ENCODE peak calls at places on chromosomes 7 and 10, in seven cellular contexts. N, O, M, E, W, F and A are unnamed samples.

GRCh38 chr7:23944131-23944530 is 234.1 kb downstream of the STK31 start:
- DNase-seq in N (no peak), O (no peak), M (no peak), E (no peak), W (no peak), F (no peak), A (no peak)

GRCh38 chr7:78673272-78673671 is 780.2 kb downstream of the MAGI2 start:
- DNase-seq in N (no peak), O (no peak), M (no peak), E (no peak), W (no peak), F (no peak), A (no peak)

GRCh38 chr7:18873674-18874341 is 243.6 kb downstream of the TWIST1 start:
- DNase-seq in N (no peak), O (no peak), M (no peak), E (peak; percentile 19), W (no peak), F (no peak), A (peak; percentile 44)

GRCh38 chr7:152894295-152895170 is 135.0 kb downstream of the ACTR3B start:
- DNase-seq in N (no peak), O (peak; percentile 86), M (peak; percentile 21), E (peak; percentile 97), W (peak; percentile 85), F (no peak), A (peak; percentile 8)

GRCh38 chr7:368651-369475 is 78.9 kb downstream of the FOXL3 start:
- DNase-seq in N (no peak), O (no peak), M (no peak), E (no peak), W (no peak), F (no peak), A (no peak)

GRCh38 chr10:77756319-77757232 is 119.0 kb upstream of the KCNMA1 start:
- DNase-seq in N (peak; percentile 47), O (peak; percentile 73), M (peak; percentile 59), E (peak; percentile 65), W (peak; percentile 76), F (no peak), A (peak; percentile 81)

GRCh38 chr7:155377071-155377836 is 79.6 kb downstream of the INSIG1 start:
- DNase-seq in N (no peak), O (no peak), M (no peak), E (no peak), W (no peak), F (no peak), A (peak; percentile 54)

GRCh38 chr7:20402297-20403230 is 71.9 kb downstream of the ITGB8 start:
- DNase-seq in N (no peak), O (no peak), M (no peak), E (no peak), W (no peak), F (no peak), A (no peak)

GRCh38 chr7:73304071-73304470 is 4.6 kb downstream of the NSUN5 start:
- DNase-seq in N (no peak), O (no peak), M (no peak), E (no peak), W (no peak), F (no peak), A (no peak)

GRCh38 chr10:74189999-74190421 is 39.0 kb downstream of the ADK start:
- DNase-seq in N (peak; percentile 72), O (peak; percentile 32), M (peak; percentile 69), E (no peak), W (no peak), F (peak; percentile 49), A (peak; percentile 98)

GRCh38 chr7:2355079-2356008 is 717 bp downstream of the EIF3B start:
- DNase-seq in N (no peak), O (peak; percentile 32), M (no peak), E (no peak), W (peak; percentile 57), F (no peak), A (peak; percentile 33)

GRCh38 chr7:52447781-52448180 is 587.7 kb upstream of the POM121L12 start:
- DNase-seq in N (no peak), O (no peak), M (no peak), E (no peak), W (no peak), F (no peak), A (no peak)

GRCh38 chr7:2760098-2760889 is 72.3 kb downstream of the AMZ1 start:
- DNase-seq in N (peak; percentile 43), O (peak; percentile 39), M (peak; percentile 46), E (peak; percentile 85), W (no peak), F (no peak), A (peak; percentile 27)

GRCh38 chr10:88116491-88116890 is 253.1 kb downstream of the PTEN start:
- DNase-seq in N (no peak), O (no peak), M (no peak), E (no peak), W (no peak), F (no peak), A (no peak)

GRCh38 chr10:51960494-51960895 is 261.1 kb upstream of the CSTF2T start:
- DNase-seq in N (peak; percentile 10), O (peak; percentile 16), M (peak; percentile 3), E (peak; percentile 34), W (no peak), F (no peak), A (peak; percentile 18)

GRCh38 chr10:25177754-25178135 is 2.9 kb downstream of the GPR158 start:
- DNase-seq in N (no peak), O (no peak), M (no peak), E (no peak), W (no peak), F (no peak), A (no peak)

GRCh38 chr7:51316666-51317581 is at the start of gene COBL:
- DNase-seq in N (no peak), O (peak; percentile 37), M (no peak), E (no peak), W (peak; percentile 85), F (no peak), A (peak; percentile 75)

GRCh38 chr7:66376264-66376945 is 171.3 kb downstream of the TPST1 start:
- DNase-seq in N (no peak), O (no peak), M (no peak), E (peak; percentile 38), W (no peak), F (no peak), A (no peak)

GRCh38 chr7:123679614-123680013 is 23.9 kb downstream of the LMOD2 start:
- DNase-seq in N (no peak), O (no peak), M (no peak), E (no peak), W (no peak), F (no peak), A (no peak)

GRCh38 chr7:100476903-100477870 is 1.8 kb downstream of the TSC22D4 start:
- DNase-seq in N (no peak), O (no peak), M (no peak), E (peak; percentile 61), W (peak; percentile 80), F (no peak), A (no peak)

GRCh38 chr7:96614154-96614867 is 95.3 kb downstream of the SEM1 start:
- DNase-seq in N (no peak), O (no peak), M (no peak), E (no peak), W (no peak), F (no peak), A (no peak)

GRCh38 chr7:143487566-143487965 is 9.9 kb downstream of the TAS2R41 start:
- DNase-seq in N (no peak), O (no peak), M (peak; percentile 8), E (no peak), W (no peak), F (no peak), A (no peak)

GRCh38 chr10:28679941-28680752 is 2.8 kb downstream of the BAMBI start:
- DNase-seq in N (no peak), O (no peak), M (peak; percentile 58), E (peak; percentile 37), W (no peak), F (no peak), A (peak; percentile 61)

GRCh38 chr7:22201182-22201880 is 155.6 kb downstream of the RAPGEF5 start:
- DNase-seq in N (no peak), O (no peak), M (no peak), E (no peak), W (no peak), F (no peak), A (no peak)

GRCh38 chr10:69359089-69360025 is 57.4 kb downstream of the TACR2 start:
- DNase-seq in N (no peak), O (no peak), M (no peak), E (no peak), W (no peak), F (no peak), A (no peak)

GRCh38 chr7:55185321-55185802 is 166.5 kb downstream of the EGFR start:
- DNase-seq in N (no peak), O (no peak), M (no peak), E (no peak), W (peak; percentile 28), F (no peak), A (no peak)

GRCh38 chr10:71366710-71367109 is 30.0 kb upstream of the CDH23 start:
- DNase-seq in N (no peak), O (no peak), M (no peak), E (no peak), W (no peak), F (no peak), A (no peak)

GRCh38 chr7:81074406-81074805 is 155.6 kb upstream of the SEMA3C start:
- DNase-seq in N (no peak), O (no peak), M (no peak), E (no peak), W (no peak), F (no peak), A (no peak)

GRCh38 chr7:69434350-69434749 is 163.9 kb upstream of the AUTS2 start:
- DNase-seq in N (no peak), O (no peak), M (no peak), E (no peak), W (no peak), F (peak; percentile 82), A (no peak)
- TF ChIP-seq JUND in N (no peak), O (no peak), M (no peak), E (no peak), W (no peak), F (no peak), A (no peak)

GRCh38 chr10:67527351-67527750 is 168.6 kb downstream of the CTNNA3 start:
- DNase-seq in N (no peak), O (no peak), M (no peak), E (no peak), W (no peak), F (no peak), A (no peak)
- TF ChIP-seq JUND in N (no peak), O (no peak), M (no peak), E (no peak), W (no peak), F (no peak), A (no peak)

GRCh38 chr7:39946693-39947092 is 3.4 kb upstream of the CDK13 start:
- DNase-seq in N (no peak), O (no peak), M (no peak), E (peak; percentile 29), W (no peak), F (no peak), A (peak; percentile 41)
- TF ChIP-seq JUND in N (no peak), O (no peak), M (no peak), E (no peak), W (no peak), F (no peak), A (no peak)

DNA sequence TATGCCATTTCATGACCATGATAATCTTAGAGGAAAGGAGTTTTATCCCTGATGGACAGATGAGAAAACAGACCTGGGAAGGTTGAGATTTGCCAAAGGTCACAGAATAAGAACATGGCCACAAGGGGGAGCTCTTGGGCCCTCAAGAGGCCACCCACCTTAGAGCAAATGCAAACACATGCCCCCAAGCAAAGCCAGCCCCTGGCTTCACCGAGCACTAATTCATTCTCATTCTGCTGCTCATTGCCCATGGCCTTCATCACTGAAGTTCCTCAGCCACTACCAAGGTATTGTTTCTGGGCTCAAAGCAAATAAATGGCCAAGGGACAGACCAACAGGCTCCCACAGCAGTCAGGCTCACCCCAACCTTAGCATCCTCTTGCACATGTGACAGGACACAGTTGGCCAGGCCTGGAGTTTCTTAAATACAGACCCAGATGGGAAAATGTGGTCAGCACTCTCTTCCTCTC is 44.2 kb downstream of the PDLIM1 start:
- DNase-seq in N (peak; percentile 65), O (peak; percentile 59), M (peak; percentile 62), E (peak; percentile 68), W (peak; percentile 90), F (no peak), A (peak; percentile 74)
- TF ChIP-seq JUND in N (no peak), O (no peak), M (no peak), E (no peak), W (peak; percentile 8), F (no peak), A (no peak)